ENCODE peak calls at places on chromosomes 12 and 14, in nine cellular contexts. R is sigmoid colon, A is cardiac muscle cell, K is lung, V is breast epithelium, H is heart right ventricle, S is transverse colon, N is vagina, Q is hepatocyte. B is an unnamed sample.

GRCh38 chr14:66496188-66496807 is 10.1 kb downstream of the CCDC196 start:
- DNase-seq in Q (no peak), V (no peak), K (no peak), N (no peak), A (no peak), H (no peak), S (no peak), R (no peak), B (no peak)

GRCh38 chr12:27293463-27293862 is 39.2 kb upstream of the BMAL2 start:
- DNase-seq in A (no peak), V (no peak), R (no peak), H (peak; percentile 42), K (no peak), S (peak; percentile 51), Q (no peak), N (no peak), B (no peak)

GRCh38 chr12:13103391-13104033 is at the start of gene GSG1:
- DNase-seq in H (no peak), A (no peak), V (no peak), R (no peak), S (no peak), K (no peak), N (no peak), Q (no peak), B (peak; percentile 67)

GRCh38 chr12:109738878-109739665 is 25.4 kb downstream of the FAM222A start:
- DNase-seq in V (peak; percentile 24), Q (no peak), N (no peak), H (no peak), A (no peak), S (no peak), R (peak; percentile 48), K (no peak), B (no peak)

GRCh38 chr14:54769955-54770863 is 132.4 kb downstream of the GCH1 start:
- DNase-seq in H (no peak), Q (no peak), R (no peak), N (no peak), V (no peak), S (no peak), A (peak; percentile 73), K (no peak), B (no peak)

GRCh38 chr14:103372552-103373304 is 12.5 kb upstream of the MARK3 start:
- DNase-seq in R (peak; percentile 37), H (no peak), Q (peak; percentile 49), V (no peak), K (no peak), S (no peak), A (peak; percentile 8), N (no peak), B (peak; percentile 98)

GRCh38 chr14:71400821-71401447 is 493.7 kb downstream of the PCNX1 start:
- DNase-seq in S (no peak), K (no peak), A (no peak), N (no peak), V (no peak), R (no peak), Q (no peak), H (no peak), B (peak; percentile 64)

GRCh38 chr12:83827193-83827592 is 1085.4 kb downstream of the SLC6A15 start:
- DNase-seq in A (no peak), V (no peak), S (no peak), N (no peak), R (no peak), Q (no peak), H (no peak), K (no peak), B (no peak)

GRCh38 chr14:91873476-91874265 is 6.3 kb upstream of the TC2N start:
- DNase-seq in K (no peak), Q (no peak), V (no peak), N (no peak), S (peak; percentile 59), H (no peak), A (no peak), R (no peak), B (peak; percentile 8)

GRCh38 chr14:32217301-32217700 is 14.2 kb upstream of the RNU6-8 start:
- DNase-seq in S (no peak), N (no peak), K (no peak), H (no peak), A (no peak), R (no peak), Q (no peak), V (no peak), B (no peak)

GRCh38 chr14:99527427-99528076 is 46.3 kb downstream of the CCNK start:
- DNase-seq in A (no peak), K (no peak), Q (no peak), N (no peak), H (no peak), S (no peak), R (no peak), V (no peak), B (no peak)

GRCh38 chr14:99524091-99524661 is 43.0 kb downstream of the CCNK start:
- DNase-seq in R (no peak), A (no peak), V (no peak), Q (no peak), K (no peak), H (peak; percentile 52), N (no peak), S (peak; percentile 41), B (no peak)

GRCh38 chr14:99525699-99526080 is 44.5 kb downstream of the CCNK start:
- DNase-seq in N (no peak), V (no peak), K (no peak), S (no peak), H (no peak), R (no peak), A (no peak), Q (no peak), B (no peak)

GRCh38 chr14:99524804-99525698 is 43.8 kb downstream of the CCNK start:
- DNase-seq in N (no peak), A (peak; percentile 47), S (peak; percentile 38), Q (peak; percentile 69), V (no peak), R (no peak), H (no peak), K (no peak), B (peak; percentile 50)

DNA sequence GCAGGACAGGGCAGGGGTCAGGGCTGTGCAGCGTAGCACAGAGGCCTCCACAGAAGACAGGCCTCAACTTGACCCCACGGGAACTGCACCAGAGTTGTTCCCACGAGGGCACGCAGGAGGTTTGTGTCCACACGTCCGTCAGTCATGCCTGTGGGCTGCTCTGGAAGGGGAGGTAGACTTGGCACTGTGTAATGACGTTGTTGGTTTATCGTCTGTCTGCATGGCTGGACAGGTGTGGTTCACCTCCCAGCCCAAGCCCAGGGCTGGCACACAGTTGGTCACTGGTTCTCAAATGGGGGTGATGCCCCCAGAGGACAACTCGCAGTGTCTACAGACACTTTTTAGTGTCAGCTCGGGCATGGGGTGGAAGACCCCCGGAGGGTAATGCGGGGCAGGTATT is 45.8 kb downstream of the CCNK start:
- DNase-seq in A (no peak), R (no peak), H (no peak), N (no peak), Q (no peak), V (no peak), S (no peak), K (no peak), B (no peak)
- H3K4me1 ChIP-seq in A (peaks cover 14% of the 10 kb centered on the region), R (no peaks in the 10 kb centered on the region), H (peaks cover 64% of the 10 kb centered on the region), N (peaks cover 55% of the 10 kb centered on the region), Q (peaks cover 41% of the 10 kb centered on the region), V (peaks cover 8% of the 10 kb centered on the region), S (peaks cover 35% of the 10 kb centered on the region), K (no peaks in the 10 kb centered on the region), B (peaks cover 7% of the 10 kb centered on the region)

DNA sequence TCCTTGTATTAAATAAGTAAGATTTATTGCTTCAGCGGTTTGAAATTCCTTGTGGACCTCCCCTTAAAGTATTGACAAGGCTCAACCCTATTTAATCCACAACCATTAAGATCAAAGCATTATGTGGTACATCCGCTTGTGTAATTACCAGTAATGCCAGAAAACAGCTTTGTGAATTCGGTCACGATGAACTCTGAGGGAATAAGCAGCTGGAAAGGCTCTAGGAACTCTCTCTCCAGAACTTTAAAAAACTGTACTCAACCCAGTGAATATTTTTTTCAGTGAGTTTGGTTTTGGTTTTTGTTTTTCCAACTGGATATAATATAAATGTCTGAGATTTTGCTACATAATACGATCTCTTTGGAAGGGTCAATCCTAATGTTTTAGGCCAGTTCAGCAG is 49.3 kb upstream of the DIO2 start:
- DNase-seq in K (no peak), V (no peak), A (no peak), R (no peak), N (no peak), Q (no peak), H (peak; percentile 5), S (no peak), B (no peak)
- TF ChIP-seq CTCF in K (no peak), V (no peak), A (no peak), R (no peak), N (no peak), Q (no peak), H (no peak), S (no peak), B (no peak)

GRCh38 chr12:3253682-3254275 is 176.6 kb downstream of the TSPAN9 start:
- DNase-seq in V (no peak), Q (no peak), R (no peak), K (no peak), N (no peak), A (peak; percentile 53), H (no peak), S (no peak), B (no peak)

GRCh38 chr12:3257411-3257810 is 180.2 kb downstream of the TSPAN9 start:
- DNase-seq in Q (no peak), H (no peak), K (no peak), S (no peak), R (no peak), N (no peak), V (no peak), A (no peak), B (no peak)

GRCh38 chr12:3255071-3255470 is 177.9 kb downstream of the TSPAN9 start:
- DNase-seq in H (peak; percentile 70), N (no peak), A (no peak), V (no peak), S (no peak), Q (no peak), R (no peak), K (no peak), B (no peak)

GRCh38 chr12:3252416-3252815 is 175.2 kb downstream of the TSPAN9 start:
- DNase-seq in V (peak; percentile 56), R (peak; percentile 98), S (peak; percentile 72), N (peak; percentile 93), A (peak; percentile 61), H (peak; percentile 93), K (peak; percentile 58), Q (peak; percentile 59), B (no peak)

DNA sequence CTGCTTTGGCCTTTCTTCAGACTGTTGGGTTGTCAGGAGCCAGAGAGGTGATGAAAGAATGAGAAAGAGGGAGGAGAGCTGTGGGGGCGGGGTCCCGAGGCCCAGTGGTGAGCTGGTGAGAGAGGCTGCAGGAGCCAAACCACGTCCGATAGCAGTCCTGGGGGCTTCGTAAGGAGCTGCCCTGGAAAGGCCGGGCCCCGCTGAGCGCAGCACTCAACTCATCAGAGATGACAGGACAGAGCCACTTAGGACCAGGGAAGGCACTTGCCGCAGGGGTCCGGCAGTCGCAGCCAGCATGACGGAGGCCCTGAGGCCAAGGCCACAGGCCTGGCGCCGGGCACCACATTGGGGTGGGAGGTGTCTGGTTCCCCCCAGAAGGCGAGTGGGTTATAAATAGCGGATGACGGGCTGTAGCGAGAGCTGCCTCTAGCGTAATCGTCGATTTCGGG is 178.9 kb downstream of the TSPAN9 start:
- DNase-seq in V (no peak), K (no peak), H (peak; percentile 80), N (no peak), R (no peak), A (peak; percentile 94), Q (no peak), S (no peak), B (no peak)
- H3K27ac ChIP-seq in V (no peak overlapping the region), K (no peak overlapping the region), H (peak overlapping the region; percentile 88), N (no peak overlapping the region), R (no peak overlapping the region), A (peak overlapping the region; percentile 92), Q (no peak overlapping the region), S (no peak overlapping the region), B (no peak overlapping the region)

GRCh38 chr12:52121848-52122838 is 42.6 kb downstream of the SMIM41 start:
- DNase-seq in Q (peak; percentile 85), K (peak; percentile 72), R (peak; percentile 85), S (peak; percentile 69), A (peak; percentile 81), N (no peak), V (no peak), H (peak; percentile 65), B (no peak)
- H3K4me1 ChIP-seq in Q (peaks cover 12% of the 10 kb centered on the region), K (no peaks in the 10 kb centered on the region), R (no peaks in the 10 kb centered on the region), S (peaks cover 4% of the 10 kb centered on the region), A (no peaks in the 10 kb centered on the region), N (peaks cover 13% of the 10 kb centered on the region), V (peaks cover 6% of the 10 kb centered on the region), H (peaks cover 35% of the 10 kb centered on the region), B (peaks cover 5% of the 10 kb centered on the region)

B was measured in foreskin keratinocyte.